ENCODE peak calls at places on chromosome 15, in eight cellular contexts. U, W, H, N, Y, M, D and L are unnamed samples.

GRCh38 chr15:38217181-38217580 is 35.5 kb upstream of the SPRED1 start:
- DNase-seq in H (no peak), D (no peak), U (no peak), N (peak), Y (peak), W (no peak), M (no peak), L (no peak)

GRCh38 chr15:73550190-73550589 is 83.0 kb downstream of the NPTN start:
- DNase-seq in W (no peak), H (no peak), Y (no peak), D (no peak), U (no peak), M (no peak), N (no peak), L (no peak)

GRCh38 chr15:57782731-57783130 is 76.2 kb downstream of the POLR2M start:
- DNase-seq in H (no peak), N (no peak), U (no peak), D (no peak), Y (no peak), W (no peak), M (no peak), L (no peak)

GRCh38 chr15:81540909-81541308 is 166.9 kb upstream of the TMC3 start:
- DNase-seq in W (no peak), U (no peak), M (no peak), H (no peak), N (no peak), Y (no peak), D (no peak), L (no peak)

GRCh38 chr15:89127054-89127702 is 38.9 kb downstream of the ABHD2 start:
- DNase-seq in D (no peak), H (no peak), Y (no peak), U (no peak), M (no peak), W (peak), N (no peak), L (no peak)

GRCh38 chr15:85071534-85071933 is 89.9 kb downstream of the PDE8A start:
- DNase-seq in U (no peak), Y (no peak), W (no peak), N (no peak), M (no peak), D (no peak), H (no peak), L (no peak)

GRCh38 chr15:84947947-84948830 is 33.5 kb upstream of the PDE8A start:
- DNase-seq in N (peak), W (no peak), Y (peak), D (no peak), M (no peak), H (no peak), U (peak), L (no peak)

GRCh38 chr15:91407237-91407889 is 307.3 kb downstream of the SV2B start:
- DNase-seq in Y (peak), W (no peak), H (no peak), M (no peak), D (no peak), U (peak), N (peak), L (no peak)